ENCODE peak calls at places on chromosomes 7 and 10, in five cellular contexts. A, L, P, R and J are unnamed samples.

GRCh38 chr7:149856-150636 is 42.3 kb upstream of the FAM20C start:
- DNase-seq in A (peak), L (no peak), P (peak), R (no peak), J (peak)

GRCh38 chr7:141674702-141675101 is 27.3 kb downstream of the DENND11 start:
- DNase-seq in A (no peak), L (peak), P (no peak), R (no peak), J (peak)

GRCh38 chr7:141558544-141559183 is 7.5 kb downstream of the AGK start:
- DNase-seq in A (no peak), L (no peak), P (no peak), R (no peak), J (no peak)

GRCh38 chr7:99359465-99360154 is 14.9 kb upstream of the ARPC1B start:
- DNase-seq in A (no peak), L (no peak), P (no peak), R (no peak), J (no peak)

GRCh38 chr7:32070406-32071360 is at the start of gene PDE1C:
- DNase-seq in A (no peak), L (no peak), P (peak), R (no peak), J (no peak)

GRCh38 chr10:132630666-132631347 is 93.2 kb downstream of the INPP5A start:
- DNase-seq in A (peak), L (no peak), P (peak), R (no peak), J (no peak)

GRCh38 chr10:61319550-61320256 is 133.5 kb downstream of the TMEM26 start:
- DNase-seq in A (no peak), L (no peak), P (no peak), R (no peak), J (no peak)

GRCh38 chr10:62924344-62924748 is 108.2 kb upstream of the EGR2 start:
- DNase-seq in A (no peak), L (no peak), P (peak), R (no peak), J (no peak)

GRCh38 chr7:1665721-1666250 is 4.3 kb upstream of the ELFN1 start:
- DNase-seq in A (no peak), L (peak), P (peak), R (no peak), J (peak)

GRCh38 chr10:29658984-29659769 is 24.4 kb upstream of the SVIL start:
- DNase-seq in A (peak), L (peak), P (no peak), R (no peak), J (peak)

GRCh38 chr7:98281757-98282652 is 519 bp downstream of the BRI3 start:
- DNase-seq in A (no peak), L (no peak), P (peak), R (no peak), J (peak)

GRCh38 chr10:110919349-110919931 is at the start of gene SHOC2:
- DNase-seq in A (peak), L (peak), P (peak), R (peak), J (no peak)

GRCh38 chr10:102656026-102656425 is 11.7 kb downstream of the TRIM8 start:
- DNase-seq in A (no peak), L (no peak), P (no peak), R (no peak), J (no peak)

GRCh38 chr10:79448732-79449049 is 3.3 kb upstream of the ZCCHC24 start:
- DNase-seq in A (no peak), L (no peak), P (no peak), R (no peak), J (no peak)

GRCh38 chr7:116796471-116796870 is 65.9 kb upstream of the CAPZA2 start:
- DNase-seq in A (no peak), L (no peak), P (no peak), R (no peak), J (no peak)

GRCh38 chr7:102248456-102249395 is 37.9 kb upstream of the SH2B2 start:
- DNase-seq in A (no peak), L (no peak), P (no peak), R (no peak), J (no peak)

GRCh38 chr10:87804939-87805569 is 13.0 kb downstream of the ATAD1 start:
- DNase-seq in A (no peak), L (no peak), P (no peak), R (no peak), J (no peak)

GRCh38 chr10:8776926-8777625 is 722.6 kb downstream of the GATA3 start:
- DNase-seq in A (no peak), L (no peak), P (no peak), R (no peak), J (no peak)

GRCh38 chr7:31443457-31443856 is 70.4 kb upstream of the ITPRID1 start:
- DNase-seq in A (peak), L (peak), P (no peak), R (no peak), J (peak)

GRCh38 chr10:58436071-58436470 is 50.9 kb downstream of the TFAM start:
- DNase-seq in A (no peak), L (no peak), P (no peak), R (no peak), J (peak)

GRCh38 chr10:123390874-123391273 is 236.7 kb downstream of the BUB3 start:
- DNase-seq in A (no peak), L (no peak), P (no peak), R (no peak), J (no peak)

GRCh38 chr10:123392182-123392930 is 238.2 kb downstream of the BUB3 start:
- DNase-seq in A (no peak), L (no peak), P (no peak), R (no peak), J (peak)

GRCh38 chr10:123394382-123394781 is 240.2 kb downstream of the BUB3 start:
- DNase-seq in A (no peak), L (no peak), P (no peak), R (no peak), J (no peak)

GRCh38 chr10:123391275-123392028 is 237.2 kb downstream of the BUB3 start:
- DNase-seq in A (no peak), L (no peak), P (no peak), R (no peak), J (no peak)

GRCh38 chr10:123393170-123393569 is 239.0 kb downstream of the BUB3 start:
- DNase-seq in A (no peak), L (no peak), P (no peak), R (no peak), J (no peak)
- TF ChIP-seq POLR2A in A (no peak), L (no peak), P (no peak), R (no peak), J (no peak)

GRCh38 chr10:34904191-34904590 is 89.1 kb upstream of the PARD3 start:
- DNase-seq in A (no peak), L (no peak), P (no peak), R (no peak), J (no peak)

GRCh38 chr10:34905200-34905927 is 90.3 kb upstream of the PARD3 start:
- DNase-seq in A (no peak), L (no peak), P (no peak), R (no peak), J (no peak)

GRCh38 chr10:34907743-34908425 is 92.8 kb upstream of the PARD3 start:
- DNase-seq in A (no peak), L (no peak), P (no peak), R (no peak), J (no peak)

GRCh38 chr10:34908472-34908871 is 93.4 kb upstream of the PARD3 start:
- DNase-seq in A (no peak), L (no peak), P (no peak), R (no peak), J (no peak)

DNA sequence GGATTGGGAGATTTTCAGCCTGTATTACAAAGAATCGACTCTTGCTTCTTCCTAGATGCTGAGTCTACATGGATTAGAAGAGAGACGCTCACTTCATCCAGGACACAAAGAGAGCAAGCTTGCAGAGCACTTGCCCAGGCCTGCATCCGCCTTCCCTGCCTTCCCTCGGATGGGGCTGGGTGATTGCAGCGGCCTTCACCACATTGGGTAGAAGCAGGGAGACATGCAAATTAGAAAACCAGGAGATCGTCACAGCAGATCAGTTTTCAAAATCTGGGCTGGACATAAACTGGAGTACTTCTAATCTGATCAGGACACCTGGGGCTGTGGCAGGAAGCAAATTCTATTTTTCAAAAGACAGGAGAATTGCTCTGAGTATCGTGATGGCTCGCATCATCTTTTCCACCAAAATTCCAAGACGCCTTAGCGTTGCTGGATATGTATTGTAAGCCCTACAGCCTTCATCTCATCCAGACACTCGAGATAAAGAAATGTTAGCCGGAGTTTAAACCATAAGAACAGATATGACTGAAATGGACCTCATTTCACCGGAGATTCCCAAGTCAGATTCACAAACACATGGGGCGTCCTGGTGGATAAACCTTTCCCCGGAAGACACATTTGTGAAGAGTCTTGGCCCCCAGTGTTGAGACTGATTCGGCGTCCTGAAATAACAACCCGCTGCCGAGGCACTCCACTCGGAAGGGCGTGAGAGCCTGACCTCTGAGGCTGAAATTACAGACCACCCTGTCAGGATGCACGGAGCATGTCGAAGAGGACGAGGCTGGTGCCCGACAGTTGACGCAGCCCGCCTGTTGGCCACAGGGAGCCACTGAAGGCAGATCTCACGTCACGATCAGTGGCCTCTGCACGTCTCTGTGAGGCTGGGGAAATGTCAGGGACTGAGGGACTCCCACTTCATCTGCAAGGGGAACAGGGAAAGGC is 91.2 kb upstream of the PARD3 start:
- DNase-seq in A (peak), L (no peak), P (no peak), R (no peak), J (no peak)
- H3K4me3 ChIP-seq in A (no peak), L (no peak), P (no peak), R (no peak), J (no peak)

DNA sequence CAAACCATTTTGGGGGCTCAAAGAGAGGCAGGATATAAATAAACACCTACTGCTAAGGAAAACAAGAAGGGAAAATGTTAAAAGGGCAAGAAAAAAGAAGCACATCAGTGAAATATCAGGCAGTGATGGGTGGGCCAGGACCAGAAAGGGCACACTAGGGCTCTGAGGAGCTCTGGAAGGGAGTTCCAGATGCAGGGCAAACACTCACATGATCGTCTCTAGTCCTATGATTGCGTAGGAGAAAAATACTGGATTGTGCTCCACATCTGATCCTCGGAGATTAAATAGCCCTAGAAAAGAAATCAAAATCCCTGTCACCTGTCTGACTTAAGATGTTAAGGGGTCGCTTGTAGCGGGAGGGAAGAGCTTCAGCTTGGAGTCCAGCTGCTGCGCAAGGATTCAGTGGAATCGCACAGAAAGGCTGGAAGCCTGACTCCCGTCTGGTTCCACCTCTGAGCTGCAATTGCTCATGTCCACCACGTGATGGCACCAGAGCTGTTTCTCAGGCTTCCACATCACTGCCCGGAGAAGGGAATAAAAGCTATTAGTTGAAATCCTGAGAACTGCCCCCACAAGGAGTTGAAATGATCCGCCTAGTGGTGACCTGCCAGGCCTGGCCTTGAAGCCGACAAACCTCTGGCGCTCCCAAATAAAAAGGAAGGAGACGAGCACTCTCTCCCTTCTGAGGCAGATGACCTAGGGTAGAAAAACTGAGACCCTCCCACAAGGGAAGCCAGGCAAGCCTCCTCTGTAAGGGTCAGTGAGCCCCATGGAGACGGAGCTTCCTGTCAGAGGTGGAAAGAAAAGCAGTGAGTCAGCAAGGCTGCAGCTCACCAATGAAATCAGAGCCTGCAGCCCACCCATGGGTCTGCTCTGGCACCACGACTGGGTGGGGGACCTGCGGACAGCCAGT is 39.2 kb downstream of the XPNPEP1 start:
- DNase-seq in A (peak), L (peak), P (peak), R (no peak), J (peak)
- TF ChIP-seq POLR2A in A (no peak), L (no peak), P (no peak), R (no peak), J (no peak)

GRCh38 chr7:51316262-51316665 is 345 bp downstream of the COBL start:
- DNase-seq in A (no peak), L (no peak), P (peak), R (no peak), J (no peak)
- H3K4me3 ChIP-seq in A (peak), L (no peak), P (peak), R (peak), J (no peak)

GRCh38 chr7:148698397-148699023 is at the start of gene CUL1:
- DNase-seq in A (peak), L (peak), P (peak), R (peak), J (peak)
- TF ChIP-seq POLR2A in A (peak), L (peak), P (peak), R (peak), J (peak)

GRCh38 chr10:45461034-45461433 is 87.0 kb downstream of the ALOX5 start:
- DNase-seq in A (no peak), L (no peak), P (no peak), R (no peak), J (peak)

GRCh38 chr10:45466784-45467183 is 92.8 kb downstream of the ALOX5 start:
- DNase-seq in A (no peak), L (no peak), P (no peak), R (no peak), J (no peak)

GRCh38 chr10:45464958-45465567 is 91.0 kb downstream of the ALOX5 start:
- DNase-seq in A (peak), L (peak), P (peak), R (no peak), J (peak)

GRCh38 chr10:45460235-45460878 is 86.3 kb downstream of the ALOX5 start:
- DNase-seq in A (no peak), L (no peak), P (no peak), R (no peak), J (peak)

DNA sequence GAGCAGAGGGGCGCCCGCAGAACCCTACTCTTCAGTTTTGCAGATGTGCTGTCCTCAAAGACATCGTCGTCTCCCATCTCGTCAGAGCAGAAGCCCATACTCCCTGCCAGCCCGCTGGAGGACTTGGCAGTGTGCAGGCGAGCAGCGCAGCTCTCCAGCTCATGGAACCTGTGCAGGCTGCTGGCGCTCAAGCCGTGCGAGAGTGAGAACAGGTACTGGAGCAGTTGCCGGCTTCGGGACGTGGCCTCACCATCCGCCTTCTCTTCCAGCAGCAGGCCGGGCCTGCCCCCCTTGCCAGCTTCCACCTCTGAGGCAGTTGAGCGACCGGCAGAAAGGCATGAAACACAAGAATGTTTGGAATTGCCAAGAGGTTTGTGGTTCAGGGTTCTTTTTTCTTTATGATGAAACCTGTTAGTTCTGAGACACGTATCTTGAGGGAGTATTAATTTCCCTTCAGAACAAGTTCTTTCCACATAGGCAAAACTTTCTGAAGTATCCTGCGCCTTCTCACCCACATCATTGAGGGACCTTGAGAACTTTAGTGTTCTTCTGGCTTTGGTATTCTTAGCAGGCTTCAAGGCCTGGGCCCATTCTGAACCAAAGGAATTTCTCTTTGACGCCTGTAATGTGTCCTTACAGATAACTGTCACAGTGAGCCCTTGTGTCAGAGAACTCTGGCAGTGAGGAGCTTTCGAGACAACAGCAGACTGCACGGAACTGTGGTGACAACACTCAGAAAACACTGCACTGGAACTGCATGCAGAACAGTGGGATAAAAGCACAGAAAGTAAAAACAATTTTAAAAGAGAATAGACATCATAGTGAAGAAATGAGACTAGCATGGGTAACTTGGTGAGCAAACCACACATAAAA is 89.5 kb downstream of the ALOX5 start:
- DNase-seq in A (no peak), L (no peak), P (no peak), R (no peak), J (peak)
- H3K4me3 ChIP-seq in A (no peak), L (no peak), P (no peak), R (no peak), J (no peak)